ENCODE peak calls at places on chromosomes 7 and 10, in six cellular contexts. L is left cardiac atrium, R is GM13977, M is astrocyte of the cerebellum, C is germinal center, Q is Calu3. X is an unnamed sample.
A peak's percentile ranks its signal among the peaks of the same experiment; 100 is the strongest.

GRCh38 chr10:21499910-21500577 is 25.4 kb downstream of the SKIDA1 start:
- DNase-seq in C (peak; percentile 47), Q (no peak), M (no peak), L (peak; percentile 51), R (no peak), X (peak; percentile 76)

GRCh38 chr7:64429232-64429631 is 115.5 kb downstream of the ZNF736 start:
- DNase-seq in R (no peak), C (no peak), M (no peak), Q (no peak), L (no peak), X (no peak)

GRCh38 chr10:28891058-28891713 is 213.9 kb downstream of the BAMBI start:
- DNase-seq in L (no peak), R (no peak), Q (no peak), M (no peak), C (no peak), X (no peak)

GRCh38 chr10:91901784-91902677 is 7.3 kb downstream of the FGFBP3 start:
- DNase-seq in M (peak; percentile 79), Q (peak; percentile 38), C (no peak), L (no peak), R (no peak), X (no peak)

GRCh38 chr10:89522463-89522862 is 12.9 kb downstream of the SLC16A12 start:
- DNase-seq in Q (no peak), C (no peak), R (no peak), M (no peak), L (no peak), X (no peak)

GRCh38 chr10:89516149-89516832 is 19.1 kb downstream of the SLC16A12 start:
- DNase-seq in Q (peak; percentile 52), L (peak; percentile 79), C (no peak), R (no peak), M (peak; percentile 90), X (no peak)

GRCh38 chr10:98331888-98332287 is 63.9 kb upstream of the LOXL4 start:
- DNase-seq in R (no peak), Q (no peak), M (no peak), L (no peak), C (peak; percentile 18), X (no peak)

GRCh38 chr7:71990138-71990462 is 422.0 kb downstream of the CALN1 start:
- DNase-seq in M (no peak), Q (no peak), L (no peak), C (no peak), R (no peak), X (no peak)

GRCh38 chr10:23479798-23480473 is 41.1 kb downstream of the OTUD1 start:
- DNase-seq in M (no peak), C (no peak), R (no peak), L (no peak), Q (no peak), X (no peak)

GRCh38 chr10:7853892-7854289 is 35.6 kb downstream of the TAF3 start:
- DNase-seq in L (no peak), M (no peak), R (no peak), Q (peak; percentile 29), C (no peak), X (no peak)

GRCh38 chr7:98802088-98802780 is 67.6 kb downstream of the TMEM130 start:
- DNase-seq in C (peak; percentile 73), L (peak; percentile 40), M (peak; percentile 51), Q (peak; percentile 62), R (peak; percentile 80), X (no peak)

GRCh38 chr10:33252794-33253203 is 81.7 kb downstream of the NRP1 start:
- DNase-seq in M (peak; percentile 57), L (no peak), Q (no peak), R (no peak), C (no peak), X (no peak)

GRCh38 chr7:229184-229964 is 37.0 kb downstream of the FAM20C start:
- DNase-seq in R (no peak), M (peak; percentile 98), Q (no peak), L (peak; percentile 87), C (no peak), X (no peak)

GRCh38 chr7:33774762-33775523 is 130.4 kb upstream of the BMPER start:
- DNase-seq in C (no peak), R (no peak), L (peak; percentile 72), M (peak; percentile 94), Q (no peak), X (no peak)

GRCh38 chr10:70991140-70992124 is 103.1 kb upstream of the PCBD1 start:
- DNase-seq in M (no peak), C (no peak), Q (no peak), R (no peak), L (no peak), X (no peak)

GRCh38 chr10:95906675-95907453 is 911 bp upstream of the CC2D2B start:
- DNase-seq in L (peak; percentile 52), M (peak; percentile 29), Q (peak; percentile 18), C (peak; percentile 30), R (peak; percentile 58), X (peak; percentile 52)

GRCh38 chr10:106952033-106952432 is 212.5 kb downstream of the SORCS1 start:
- DNase-seq in R (no peak), Q (no peak), L (no peak), M (no peak), C (no peak), X (no peak)

GRCh38 chr10:27661511-27662286 is 83.9 kb downstream of the MKX start:
- DNase-seq in R (no peak), C (no peak), M (no peak), L (no peak), Q (no peak), X (no peak)